ENCODE peak calls at places on chromosomes 7 and 10, in five cellular contexts. V, E, Q, M and A are unnamed samples.

GRCh38 chr10:29688230-29688634 is 53.5 kb upstream of the SVIL start:
- DNase-seq in M (peak), Q (no peak), E (no peak), V (no peak), A (no peak)

GRCh38 chr7:34162676-34163075 is 257.3 kb downstream of the BMPER start:
- DNase-seq in V (no peak), E (no peak), M (no peak), Q (no peak), A (no peak)

GRCh38 chr7:112162161-112163020 is 43.8 kb downstream of the DOCK4 start:
- DNase-seq in Q (no peak), M (no peak), E (no peak), V (no peak), A (no peak)

GRCh38 chr7:44277391-44277790 is 48.0 kb downstream of the CAMK2B start:
- DNase-seq in M (no peak), E (no peak), V (no peak), Q (no peak), A (no peak)

GRCh38 chr7:110502893-110503465 is 587.9 kb upstream of the LRRN3 start:
- DNase-seq in E (no peak), M (peak), V (no peak), Q (no peak), A (peak)

GRCh38 chr7:107213945-107214344 is 45.1 kb downstream of the HBP1 start:
- DNase-seq in Q (no peak), M (no peak), E (no peak), V (no peak), A (no peak)

GRCh38 chr10:116466715-116467422 is 39.2 kb downstream of the PNLIPRP3 start:
- DNase-seq in Q (no peak), E (no peak), V (no peak), M (no peak), A (no peak)

GRCh38 chr10:132485391-132485790 is 52.2 kb upstream of the INPP5A start:
- DNase-seq in V (no peak), E (no peak), M (no peak), Q (no peak), A (no peak)

GRCh38 chr7:102146989-102147388 is 139.7 kb upstream of the SH2B2 start:
- DNase-seq in E (no peak), Q (no peak), M (no peak), V (no peak), A (peak)

GRCh38 chr7:68547794-68548193 is 1050.5 kb upstream of the AUTS2 start:
- DNase-seq in E (no peak), Q (no peak), M (no peak), V (no peak), A (no peak)

GRCh38 chr7:134515569-134516468 is 11.5 kb upstream of the AKR1B10 start:
- DNase-seq in M (peak), E (no peak), Q (peak), V (no peak), A (peak)

GRCh38 chr10:75294518-75294865 is 58.7 kb upstream of the COMTD1 start:
- DNase-seq in V (no peak), M (peak), E (no peak), Q (no peak), A (no peak)

GRCh38 chr7:89666436-89666835 is 487.8 kb upstream of the STEAP1 start:
- DNase-seq in M (peak), E (no peak), V (no peak), Q (no peak), A (no peak)

GRCh38 chr10:29908977-29909376 is 150.4 kb downstream of the JCAD start:
- DNase-seq in Q (no peak), E (no peak), M (no peak), V (no peak), A (no peak)

GRCh38 chr10:48478980-48479811 is 125.7 kb downstream of the ARHGAP22 start:
- DNase-seq in V (no peak), Q (no peak), E (peak), M (no peak), A (no peak)

GRCh38 chr10:129319934-129320333 is 147.1 kb upstream of the MGMT start:
- DNase-seq in Q (no peak), V (no peak), M (no peak), E (no peak), A (no peak)